ENCODE peak calls at places on chromosomes 6 and 20, in ten cellular contexts. T is endothelial cell of umbilical vein; H is A673; I is uterus; J is heart left ventricle; C is HCT116; B is sigmoid colon; A is CD8-positive, alpha-beta T cell; S is left lung; V is thoracic aorta. U is an unnamed sample.

GRCh38 chr6:73249998-73250397 is 13.0 kb downstream of the KHDC1 start:
- DNase-seq in T (no peak), H (no peak), I (no peak), J (no peak), C (no peak), B (no peak), A (no peak), S (no peak), V (no peak), U (no peak)

GRCh38 chr6:94510877-94511276 is 1066.5 kb upstream of the MANEA start:
- DNase-seq in T (no peak), H (no peak), I (no peak), J (peak; percentile 4), C (no peak), B (peak; percentile 57), A (no peak), S (no peak), V (no peak), U (no peak)

GRCh38 chr6:153231048-153231635 is 100.1 kb upstream of the RGS17 start:
- DNase-seq in T (peak; percentile 33), H (peak; percentile 80), I (no peak), J (peak; percentile 26), C (peak; percentile 52), B (no peak), A (no peak), S (peak; percentile 36), V (peak; percentile 3), U (no peak)

GRCh38 chr6:70270287-70271005 is 32.4 kb downstream of the COL9A1 start:
- DNase-seq in T (no peak), H (peak; percentile 94), I (no peak), J (no peak), C (no peak), B (no peak), A (no peak), S (no peak), V (no peak), U (no peak)

GRCh38 chr20:48709292-48709691 is 118.5 kb downstream of the PREX1 start:
- DNase-seq in T (no peak), H (no peak), I (no peak), J (no peak), C (no peak), B (peak; percentile 41), A (no peak), S (peak; percentile 15), V (no peak), U (no peak)

GRCh38 chr20:49505518-49505917 is 23.1 kb upstream of the KCNB1 start:
- DNase-seq in T (peak; percentile 47), H (peak; percentile 70), I (peak; percentile 58), J (peak; percentile 28), C (no peak), B (peak; percentile 77), A (no peak), S (no peak), V (no peak), U (no peak)

GRCh38 chr6:106134906-106135634 is 48.9 kb downstream of the PRDM1 start:
- DNase-seq in T (no peak), H (no peak), I (no peak), J (no peak), C (peak; percentile 56), B (no peak), A (no peak), S (no peak), V (no peak), U (peak; percentile 80)

GRCh38 chr6:170374571-170375444 is 68.2 kb downstream of the FAM120B start:
- DNase-seq in T (no peak), H (no peak), I (no peak), J (no peak), C (no peak), B (no peak), A (no peak), S (no peak), V (no peak), U (no peak)

GRCh38 chr6:32413427-32414047 is 6.6 kb upstream of the BTNL2 start:
- DNase-seq in T (peak; percentile 84), H (peak; percentile 79), I (peak; percentile 64), J (peak; percentile 78), C (peak; percentile 69), B (peak; percentile 88), A (peak; percentile 79), S (peak; percentile 85), V (peak; percentile 23), U (peak; percentile 69)

GRCh38 chr20:31987744-31988143 is 19.8 kb downstream of the XKR7 start:
- DNase-seq in T (no peak), H (no peak), I (no peak), J (no peak), C (no peak), B (no peak), A (no peak), S (no peak), V (no peak), U (peak; percentile 59)

GRCh38 chr20:39081255-39081654 is 119.1 kb downstream of the DHX35 start:
- DNase-seq in T (peak; percentile 79), H (peak; percentile 78), I (peak; percentile 59), J (peak; percentile 52), C (peak; percentile 62), B (peak; percentile 86), A (peak; percentile 75), S (peak; percentile 69), V (peak; percentile 23), U (peak; percentile 68)

DNA sequence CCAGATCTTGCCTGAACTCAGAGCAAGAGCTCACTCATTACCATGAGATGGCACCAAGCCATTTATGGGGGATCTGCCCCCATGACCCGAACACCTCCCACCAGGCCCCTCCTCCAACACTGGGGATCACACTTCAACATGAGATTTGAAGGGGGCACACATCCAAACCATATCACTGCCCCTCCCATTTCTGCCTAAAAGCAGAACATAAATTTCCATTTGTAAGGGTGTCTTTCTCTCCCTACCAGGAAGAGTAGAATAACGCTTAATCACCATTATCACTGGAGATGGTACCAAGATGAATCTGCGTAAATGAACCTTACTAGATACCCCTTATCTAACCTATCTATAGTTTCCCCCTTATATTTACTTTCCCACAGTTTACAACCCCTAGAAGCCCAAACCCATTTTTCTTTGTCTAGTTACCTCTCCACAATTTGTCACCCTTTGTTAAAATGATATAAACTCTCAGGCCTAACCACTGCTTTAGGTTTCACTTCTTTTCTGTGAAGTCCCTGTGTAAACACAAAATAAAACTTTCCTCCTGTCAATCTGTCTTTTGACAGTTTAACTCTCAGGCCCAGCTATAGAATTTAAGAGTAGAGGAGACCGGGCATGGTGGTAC is 45.6 kb downstream of the PCNA start:
- DNase-seq in T (no peak), H (no peak), I (no peak), J (no peak), C (no peak), B (no peak), A (no peak), S (no peak), V (no peak), U (no peak)
- H3K27ac ChIP-seq in T (no peak overlapping the region), H (no peak overlapping the region), I (no peak overlapping the region), J (peak overlapping the region; percentile 48), C (peak overlapping the region; percentile 42), B (peak overlapping the region; percentile 46), A (no peak overlapping the region), S (peak overlapping the region; percentile 51), V (no peak overlapping the region), U (no peak overlapping the region)

GRCh38 chr6:57222684-57223077 is 574 bp upstream of the RAB23 start:
- DNase-seq in T (no peak), H (no peak), I (no peak), J (no peak), C (no peak), B (no peak), A (no peak), S (no peak), V (no peak), U (no peak)

GRCh38 chr6:57217270-57217669 is 4.8 kb downstream of the RAB23 start:
- DNase-seq in T (no peak), H (no peak), I (no peak), J (no peak), C (no peak), B (no peak), A (no peak), S (no peak), V (no peak), U (no peak)

GRCh38 chr6:57221191-57221935 is 744 bp downstream of the RAB23 start:
- DNase-seq in T (peak; percentile 76), H (peak; percentile 69), I (peak; percentile 72), J (peak; percentile 57), C (peak; percentile 54), B (peak; percentile 86), A (peak; percentile 39), S (peak; percentile 81), V (no peak), U (peak; percentile 76)

GRCh38 chr6:57221936-57222683 is at the start of gene RAB23:
- DNase-seq in T (peak; percentile 91), H (peak; percentile 92), I (peak; percentile 81), J (peak; percentile 85), C (peak; percentile 60), B (peak; percentile 94), A (peak; percentile 73), S (peak; percentile 85), V (peak; percentile 27), U (peak; percentile 85)

DNA sequence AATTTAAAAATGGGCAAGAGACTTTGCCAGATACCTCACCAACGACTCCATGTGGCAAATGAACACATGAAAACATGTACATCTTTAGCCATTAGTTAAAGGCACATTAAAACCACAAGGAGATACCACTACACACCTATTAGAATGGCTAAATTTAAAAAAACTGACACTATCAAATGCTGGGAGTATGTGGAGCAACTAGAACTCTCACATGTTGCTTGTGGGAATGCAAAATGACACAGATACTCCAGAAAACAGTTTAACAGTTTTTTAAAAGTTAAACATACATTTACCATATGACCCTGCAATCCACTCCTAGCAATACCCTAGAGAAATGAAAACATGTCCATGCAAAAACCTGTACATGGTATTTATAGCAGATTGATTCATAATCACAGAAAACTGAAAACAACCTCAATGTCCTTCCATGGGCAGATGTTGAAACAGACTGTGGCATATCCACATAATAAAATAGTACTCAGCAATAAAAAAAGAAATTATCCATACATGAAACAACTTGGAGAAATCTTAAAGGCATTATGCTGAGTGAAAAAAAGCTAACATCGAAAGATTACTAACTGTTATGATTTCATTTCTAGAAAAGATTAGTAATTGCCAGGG is 1.9 kb downstream of the RAB23 start:
- DNase-seq in T (no peak), H (no peak), I (no peak), J (no peak), C (no peak), B (no peak), A (no peak), S (no peak), V (no peak), U (no peak)
- H3K4me3 ChIP-seq in T (no peak overlapping the region), H (no peak overlapping the region), I (no peak overlapping the region), J (no peak overlapping the region), C (no peak overlapping the region), B (peak overlapping the region; percentile 97), A (no peak overlapping the region), S (no peak overlapping the region), V (peak overlapping the region; percentile 93), U (peak overlapping the region; percentile 93)

GRCh38 chr6:160931378-160932343 is 59.9 kb upstream of the MAP3K4 start:
- DNase-seq in T (no peak), H (no peak), I (peak; percentile 30), J (no peak), C (no peak), B (no peak), A (no peak), S (no peak), V (no peak), U (no peak)
- H3K27ac ChIP-seq in T (no peak overlapping the region), H (no peak overlapping the region), I (peak overlapping the region; percentile 60), J (peak overlapping the region; percentile 22), C (no peak overlapping the region), B (peak overlapping the region; percentile 22), A (no peak overlapping the region), S (no peak overlapping the region), V (no peak overlapping the region), U (no peak overlapping the region)

GRCh38 chr20:22583773-22584629 is at the start of gene FOXA2:
- DNase-seq in T (no peak), H (no peak), I (no peak), J (no peak), C (no peak), B (no peak), A (no peak), S (peak; percentile 79), V (no peak), U (peak; percentile 78)
- H3K4me3 ChIP-seq in T (no peak within 1 kb of the TSS), H (no peak within 1 kb of the TSS), I (no peak within 1 kb of the TSS), J (no peak within 1 kb of the TSS), C (no peak within 1 kb of the TSS), B (no peak within 1 kb of the TSS), A (no peak within 1 kb of the TSS), S (peak within 1 kb of the TSS; percentile 30), V (peak within 1 kb of the TSS; percentile 57), U (peak within 1 kb of the TSS; percentile 72)